ENCODE peak calls at places on chromosomes 11 and 22, in six cellular contexts. W is IMR-90, Z is right lobe of liver, T is endothelial cell of umbilical vein, K is A549, G is adrenal gland. O is an unnamed sample.

GRCh38 chr11:69864589-69864929 is 45.3 kb upstream of the FGF3 start:
- DNase-seq in W (no peak), T (no peak), G (no peak), Z (no peak), K (no peak), O (no peak)

GRCh38 chr11:85347291-85347690 is 279.9 kb downstream of the DLG2 start:
- DNase-seq in T (no peak), K (no peak), G (no peak), Z (no peak), W (no peak), O (no peak)

GRCh38 chr11:10856689-10857603 is 907 bp downstream of the ZBED5 start:
- DNase-seq in G (peak; percentile 67), K (peak; percentile 39), Z (peak; percentile 55), W (peak; percentile 28), T (peak; percentile 52), O (peak; percentile 19)

GRCh38 chr11:2789791-2790580 is 90.2 kb upstream of the KCNQ1OT1 start:
- DNase-seq in W (no peak), T (no peak), K (no peak), G (no peak), Z (peak; percentile 42), O (peak; percentile 6)

GRCh38 chr11:2270322-2271076 is at the start of gene ASCL2:
- DNase-seq in T (no peak), K (no peak), Z (peak; percentile 48), W (no peak), G (no peak), O (no peak)

GRCh38 chr11:70901951-70902521 is 350.3 kb downstream of the SHANK2 start:
- DNase-seq in K (no peak), W (peak; percentile 7), G (no peak), Z (no peak), T (no peak), O (no peak)

GRCh38 chr11:2693851-2694261 is 5.9 kb downstream of the KCNQ1OT1 start:
- DNase-seq in T (no peak), Z (peak; percentile 39), W (no peak), K (peak; percentile 10), G (no peak), O (no peak)

GRCh38 chr22:49290711-49291110 is 537.0 kb downstream of the BRD1 start:
- DNase-seq in Z (no peak), G (no peak), T (no peak), W (no peak), K (no peak), O (no peak)

GRCh38 chr11:8709002-8709672 is 26.5 kb downstream of the RPL27A start:
- DNase-seq in G (peak; percentile 70), Z (peak; percentile 77), W (peak; percentile 95), T (no peak), K (no peak), O (peak; percentile 81)

GRCh38 chr11:43579171-43579918 is 101.2 kb upstream of the HSD17B12 start:
- DNase-seq in T (peak; percentile 51), G (no peak), K (peak; percentile 67), W (peak; percentile 42), Z (no peak), O (no peak)

GRCh38 chr11:44611687-44612437 is 46.4 kb downstream of the CD82 start:
- DNase-seq in Z (no peak), K (no peak), W (no peak), T (no peak), G (no peak), O (no peak)

GRCh38 chr11:2587976-2588748 is 111.6 kb downstream of the KCNQ1OT1 start:
- DNase-seq in K (no peak), G (peak; percentile 11), W (no peak), T (no peak), Z (no peak), O (no peak)

GRCh38 chr11:14350215-14350614 is 8.8 kb downstream of the RRAS2 start:
- DNase-seq in K (no peak), G (no peak), W (no peak), T (no peak), Z (no peak), O (no peak)

GRCh38 chr11:73787643-73788537 is at the start of gene MRPL48:
- DNase-seq in K (peak; percentile 98), W (peak; percentile 90), Z (peak; percentile 94), G (peak; percentile 96), T (peak; percentile 88), O (peak; percentile 87)
- TF ChIP-seq POLR2A in K (peak; percentile 73), W (no peak), Z (peak; percentile 88), G (peak; percentile 72), T (peak; percentile 85), O (no peak)

GRCh38 chr11:120186408-120186798 is 24.4 kb upstream of the OAF start:
- DNase-seq in W (no peak), K (no peak), Z (no peak), G (no peak), T (no peak), O (no peak)

GRCh38 chr11:120185678-120186407 is 25.0 kb upstream of the OAF start:
- DNase-seq in G (peak; percentile 5), T (no peak), Z (peak; percentile 27), K (no peak), W (no peak), O (no peak)

GRCh38 chr11:120184371-120184945 is 26.4 kb upstream of the OAF start:
- DNase-seq in T (no peak), K (no peak), W (no peak), G (peak; percentile 33), Z (peak; percentile 63), O (peak; percentile 26)

GRCh38 chr11:120183701-120184141 is 27.1 kb upstream of the OAF start:
- DNase-seq in W (no peak), K (no peak), Z (peak; percentile 47), G (no peak), T (no peak), O (no peak)

GRCh38 chr11:120184946-120185677 is 25.7 kb upstream of the OAF start:
- DNase-seq in T (no peak), W (peak; percentile 48), Z (peak; percentile 96), G (peak; percentile 91), K (no peak), O (peak; percentile 71)
- TF ChIP-seq POLR2A in T (no peak), W (no peak), Z (peak; percentile 78), G (peak; percentile 70), K (no peak), O (no peak)

GRCh38 chr11:111734383-111735261 is 31.6 kb downstream of the PPP2R1B start:
- DNase-seq in Z (no peak), W (no peak), G (no peak), K (no peak), T (peak; percentile 30), O (no peak)
- TF ChIP-seq POLR2A in Z (no peak), W (no peak), G (no peak), K (no peak), T (no peak), O (no peak)

GRCh38 chr22:26529345-26529744 is 17.1 kb upstream of the TFIP11 start:
- DNase-seq in T (no peak), W (no peak), K (peak; percentile 22), G (peak; percentile 66), Z (peak; percentile 85), O (peak; percentile 65)

GRCh38 chr22:26527167-26527566 is 14.9 kb upstream of the TFIP11 start:
- DNase-seq in T (no peak), G (no peak), Z (no peak), K (no peak), W (no peak), O (peak; percentile 40)

GRCh38 chr22:26524870-26525269 is 12.6 kb upstream of the TFIP11 start:
- DNase-seq in T (no peak), G (no peak), Z (peak; percentile 67), K (no peak), W (no peak), O (no peak)

GRCh38 chr22:26526165-26526564 is 13.9 kb upstream of the TFIP11 start:
- DNase-seq in T (no peak), K (no peak), G (no peak), W (no peak), Z (no peak), O (no peak)

GRCh38 chr22:26527574-26528465 is 15.5 kb upstream of the TFIP11 start:
- DNase-seq in K (no peak), G (peak; percentile 41), W (no peak), T (no peak), Z (no peak), O (peak; percentile 86)
- TF ChIP-seq POLR2A in K (no peak), G (no peak), W (no peak), T (no peak), Z (no peak), O (peak; percentile 60)

GRCh38 chr22:44307509-44308169 is 5.1 kb downstream of the SHISAL1 start:
- DNase-seq in K (no peak), W (peak; percentile 19), Z (no peak), T (no peak), G (no peak), O (no peak)

GRCh38 chr22:44311855-44312170 is 938 bp downstream of the SHISAL1 start:
- DNase-seq in T (peak; percentile 7), G (no peak), Z (no peak), W (peak; percentile 73), K (no peak), O (no peak)

GRCh38 chr22:44309137-44309536 is 3.6 kb downstream of the SHISAL1 start:
- DNase-seq in Z (no peak), G (no peak), K (peak; percentile 53), T (peak; percentile 29), W (peak; percentile 98), O (no peak)

GRCh38 chr22:44311104-44311854 is 1.5 kb downstream of the SHISAL1 start:
- DNase-seq in K (no peak), G (no peak), W (no peak), Z (no peak), T (no peak), O (no peak)

GRCh38 chr22:44309647-44310046 is 3.1 kb downstream of the SHISAL1 start:
- DNase-seq in G (no peak), Z (no peak), W (no peak), T (no peak), K (no peak), O (no peak)
- TF ChIP-seq POLR2A in G (no peak), Z (no peak), W (no peak), T (no peak), K (no peak), O (no peak)

O was measured in gastrocnemius medialis.